ENCODE peak calls at places on chromosomes 5 and 9, in six cellular contexts. U, T, V, N, Z and A are unnamed samples.

GRCh38 chr5:92599217-92599810 is 981.7 kb downstream of the NR2F1-AS1 start:
- DNase-seq in U (peak; percentile 4), T (no peak), V (no peak), N (no peak), Z (no peak), A (no peak)

GRCh38 chr5:84383816-84384603 is 670 bp downstream of the EDIL3 start:
- DNase-seq in U (peak; percentile 73), T (peak; percentile 51), V (peak; percentile 67), N (no peak), Z (no peak), A (peak; percentile 25)

GRCh38 chr5:53362521-53362941 is 117.9 kb upstream of the FST start:
- DNase-seq in U (peak; percentile 100), T (no peak), V (peak; percentile 97), N (peak; percentile 86), Z (no peak), A (peak; percentile 15)

GRCh38 chr9:96408409-96409280 is 9.5 kb downstream of the ZNF367 start:
- DNase-seq in U (no peak), T (no peak), V (no peak), N (no peak), Z (no peak), A (no peak)

GRCh38 chr9:35645736-35646582 is 4.8 kb downstream of the SIT1 start:
- DNase-seq in U (no peak), T (peak; percentile 56), V (peak; percentile 21), N (no peak), Z (no peak), A (peak; percentile 36)

GRCh38 chr5:170306381-170306790 is 8.8 kb upstream of the LCP2 start:
- DNase-seq in U (peak; percentile 77), T (no peak), V (peak; percentile 33), N (peak; percentile 71), Z (no peak), A (no peak)

GRCh38 chr9:6955251-6955921 is 197.6 kb downstream of the KDM4C start:
- DNase-seq in U (peak; percentile 73), T (no peak), V (peak; percentile 78), N (peak; percentile 55), Z (no peak), A (peak; percentile 77)

GRCh38 chr9:129454468-129455067 is 166.3 kb downstream of the C9orf50 start:
- DNase-seq in U (no peak), T (no peak), V (no peak), N (no peak), Z (no peak), A (no peak)

GRCh38 chr5:133309981-133310630 is 258.3 kb downstream of the HSPA4 start:
- DNase-seq in U (peak; percentile 4), T (no peak), V (no peak), N (no peak), Z (no peak), A (no peak)

GRCh38 chr5:107474724-107475489 is 195.8 kb downstream of the EFNA5 start:
- DNase-seq in U (no peak), T (no peak), V (peak; percentile 51), N (no peak), Z (no peak), A (peak; percentile 98)

GRCh38 chr5:25441810-25442209 is 797.0 kb upstream of the CDH10 start:
- DNase-seq in U (no peak), T (no peak), V (no peak), N (no peak), Z (no peak), A (no peak)

GRCh38 chr5:133052317-133053175 is 733 bp downstream of the HSPA4 start:
- DNase-seq in U (peak; percentile 53), T (peak; percentile 84), V (peak; percentile 54), N (peak; percentile 66), Z (peak; percentile 33), A (peak; percentile 23)

GRCh38 chr5:56676091-56676768 is 139.1 kb upstream of the MAP3K1 start:
- DNase-seq in U (no peak), T (no peak), V (no peak), N (no peak), Z (no peak), A (peak; percentile 60)

GRCh38 chr9:114207034-114207815 is 51.9 kb downstream of the COL27A1 start:
- DNase-seq in U (no peak), T (peak; percentile 33), V (peak; percentile 62), N (peak; percentile 73), Z (no peak), A (peak; percentile 55)

GRCh38 chr5:134432174-134432573 is 20.5 kb upstream of the CDKN2AIPNL start:
- DNase-seq in U (no peak), T (no peak), V (no peak), N (no peak), Z (no peak), A (no peak)